ENCODE peak calls at places on chromosome 10, in five cellular contexts. B is ACHN; G is GM04504; H is stimulated activated CD8-positive, alpha-beta memory T cell treated with anti-CD3 and anti-CD28 coated beads, Interleukin-4, amount 100 ng/mL, for 1 hour; R is activated CD4-positive, CD25-positive, alpha-beta regulatory T cell treated with anti-CD3 and anti-CD28 coated beads, Interleukin-2, amount 50 U/mL, for 72 hours. K is an unnamed sample.

GRCh38 chr10:74093530-74094164 is 57.0 kb downstream of the AP3M1 start:
- DNase-seq in R (no peak), G (no peak), H (no peak), B (no peak), K (no peak)

GRCh38 chr10:78627254-78627795 is 441.4 kb upstream of the ZMIZ1 start:
- DNase-seq in R (no peak), H (no peak), B (no peak), G (no peak), K (no peak)

GRCh38 chr10:98429320-98430072 is 14.5 kb upstream of the PYROXD2 start:
- DNase-seq in G (no peak), H (no peak), R (no peak), B (no peak), K (no peak)

GRCh38 chr10:91220954-91221696 is 662 bp downstream of the PCGF5 start:
- DNase-seq in G (no peak), R (no peak), H (no peak), B (peak), K (no peak)

GRCh38 chr10:103355906-103356599 is 5.1 kb upstream of the PCGF6 start:
- DNase-seq in R (no peak), H (no peak), B (no peak), G (no peak), K (no peak)

GRCh38 chr10:131021246-131021895 is 290.1 kb downstream of the TCERG1L start:
- DNase-seq in H (no peak), R (no peak), G (no peak), B (no peak), K (no peak)

GRCh38 chr10:123043409-123043925 is 34.7 kb downstream of the ACADSB start:
- DNase-seq in G (peak), R (no peak), H (peak), B (peak), K (peak)

GRCh38 chr10:93473804-93474472 is 8.2 kb downstream of the MYOF start:
- DNase-seq in B (no peak), G (no peak), H (no peak), R (no peak), K (no peak)

GRCh38 chr10:109957092-109957797 is 33.9 kb upstream of the XPNPEP1 start:
- DNase-seq in B (no peak), G (no peak), R (no peak), H (no peak), K (no peak)